ENCODE peak calls at places on chromosomes 6 and 20, in seven cellular contexts. G is OCI-LY7, T is HepG2, Z is cardiac muscle cell, K is choroid plexus epithelial cell, A is AG04449, O is Caco-2. E is an unnamed sample.

GRCh38 chr6:169251822-169252804 is 1.5 kb downstream of the THBS2 start:
- DNase-seq in G (no peak), T (no peak), Z (no peak), K (no peak), A (no peak), O (no peak), E (no peak)

GRCh38 chr6:33820243-33820642 is 16.4 kb upstream of the MLN start:
- DNase-seq in G (no peak), T (no peak), Z (no peak), K (no peak), A (no peak), O (no peak), E (no peak)

GRCh38 chr6:111871725-111872520 is 1.3 kb downstream of the FYN start:
- DNase-seq in G (peak), T (peak), Z (peak), K (peak), A (no peak), O (no peak), E (no peak)

GRCh38 chr20:60257671-60258070 is 299.4 kb downstream of the CDH26 start:
- DNase-seq in G (no peak), T (no peak), Z (no peak), K (no peak), A (no peak), O (no peak), E (no peak)

GRCh38 chr6:112337209-112337638 is 9.9 kb upstream of the RFPL4B start:
- DNase-seq in G (peak), T (peak), Z (peak), K (peak), A (peak), O (peak), E (peak)

GRCh38 chr6:111658445-111659154 is 52.9 kb upstream of the TRAF3IP2 start:
- DNase-seq in G (no peak), T (no peak), Z (peak), K (peak), A (no peak), O (no peak), E (no peak)

GRCh38 chr20:1907586-1907985 is 12.4 kb downstream of the SIRPA start:
- DNase-seq in G (no peak), T (no peak), Z (peak), K (no peak), A (no peak), O (no peak), E (peak)

GRCh38 chr6:26571592-26572296 is 25.0 kb upstream of the ABT1 start:
- DNase-seq in G (no peak), T (peak), Z (peak), K (peak), A (no peak), O (peak), E (peak)

GRCh38 chr20:32304121-32304520 is 26.7 kb downstream of the KIF3B start:
- DNase-seq in G (no peak), T (no peak), Z (no peak), K (no peak), A (no peak), O (no peak), E (no peak)

GRCh38 chr6:23533954-23534725 is 591.9 kb upstream of the NRSN1 start:
- DNase-seq in G (no peak), T (no peak), Z (peak), K (no peak), A (no peak), O (no peak), E (peak)

GRCh38 chr6:27617700-27618689 is 145.1 kb upstream of the ZNF184 start:
- DNase-seq in G (no peak), T (no peak), Z (peak), K (peak), A (no peak), O (peak), E (no peak)

GRCh38 chr20:64149809-64150560 is 14.3 kb upstream of the MYT1 start:
- DNase-seq in G (no peak), T (no peak), Z (no peak), K (no peak), A (no peak), O (peak), E (no peak)

GRCh38 chr6:146847426-146847825 is 248.7 kb downstream of the ADGB start:
- DNase-seq in G (no peak), T (no peak), Z (peak), K (peak), A (peak), O (no peak), E (no peak)

GRCh38 chr6:15453622-15454021 is 207.8 kb downstream of the JARID2 start:
- DNase-seq in G (no peak), T (no peak), Z (no peak), K (no peak), A (no peak), O (no peak), E (no peak)

GRCh38 chr6:148414836-148415235 is 72.2 kb downstream of the SASH1 start:
- DNase-seq in G (no peak), T (no peak), Z (peak), K (peak), A (peak), O (no peak), E (peak)

GRCh38 chr6:154683756-154684523 is 49.3 kb upstream of the SCAF8 start:
- DNase-seq in G (peak), T (no peak), Z (peak), K (peak), A (peak), O (no peak), E (no peak)

GRCh38 chr20:59933296-59933848 is at the start of gene SYCP2:
- DNase-seq in G (no peak), T (no peak), Z (peak), K (peak), A (no peak), O (peak), E (no peak)

GRCh38 chr6:138337076-138337475 is 40.6 kb upstream of the SMIM28 start:
- DNase-seq in G (no peak), T (no peak), Z (no peak), K (no peak), A (no peak), O (no peak), E (no peak)

GRCh38 chr20:33793011-33793931 is 17.9 kb upstream of the CHMP4B start:
- DNase-seq in G (no peak), T (peak), Z (peak), K (no peak), A (no peak), O (no peak), E (no peak)

GRCh38 chr6:97765480-97765879 is 482.5 kb upstream of the MMS22L start:
- DNase-seq in G (no peak), T (no peak), Z (peak), K (peak), A (peak), O (no peak), E (no peak)

GRCh38 chr6:42101186-42101657 is 41.2 kb downstream of the C6orf132 start:
- DNase-seq in G (no peak), T (peak), Z (peak), K (peak), A (no peak), O (no peak), E (no peak)

GRCh38 chr6:161829186-161829794 is 555.4 kb upstream of the AGPAT4 start:
- DNase-seq in G (no peak), T (no peak), Z (no peak), K (no peak), A (no peak), O (no peak), E (no peak)

GRCh38 chr20:37349517-37350491 is 3.9 kb downstream of the SRC start:
- DNase-seq in G (no peak), T (no peak), Z (peak), K (peak), A (no peak), O (peak), E (no peak)

GRCh38 chr6:132749111-132749510 is 8.6 kb downstream of the VNN2 start:
- DNase-seq in G (no peak), T (no peak), Z (peak), K (peak), A (no peak), O (no peak), E (no peak)

GRCh38 chr6:90537723-90538407 is 49.0 kb downstream of the MAP3K7 start:
- DNase-seq in G (peak), T (no peak), Z (peak), K (peak), A (no peak), O (no peak), E (no peak)

GRCh38 chr6:15907914-15908518 is 220.9 kb upstream of the MYLIP start:
- DNase-seq in G (no peak), T (no peak), Z (no peak), K (no peak), A (no peak), O (peak), E (no peak)

GRCh38 chr6:43334466-43335095 is 26.0 kb upstream of the CRIP3 start:
- DNase-seq in G (peak), T (peak), Z (peak), K (peak), A (peak), O (no peak), E (peak)

GRCh38 chr20:7161690-7162089 is 394.2 kb downstream of the BMP2 start:
- DNase-seq in G (peak), T (peak), Z (peak), K (peak), A (no peak), O (peak), E (no peak)
- TF ChIP-seq CTCF in G (peak), T (peak), Z (peak), K (peak), A (no peak), O (peak), E (peak)

GRCh38 chr20:20360464-20360863 is 7.4 kb upstream of the INSM1 start:
- DNase-seq in G (peak), T (peak), Z (peak), K (peak), A (peak), O (no peak), E (no peak)
- H3K4me3 ChIP-seq in G (no peak), T (no peak), Z (no peak), K (no peak), A (no peak), O (no peak), E (no peak)

DNA sequence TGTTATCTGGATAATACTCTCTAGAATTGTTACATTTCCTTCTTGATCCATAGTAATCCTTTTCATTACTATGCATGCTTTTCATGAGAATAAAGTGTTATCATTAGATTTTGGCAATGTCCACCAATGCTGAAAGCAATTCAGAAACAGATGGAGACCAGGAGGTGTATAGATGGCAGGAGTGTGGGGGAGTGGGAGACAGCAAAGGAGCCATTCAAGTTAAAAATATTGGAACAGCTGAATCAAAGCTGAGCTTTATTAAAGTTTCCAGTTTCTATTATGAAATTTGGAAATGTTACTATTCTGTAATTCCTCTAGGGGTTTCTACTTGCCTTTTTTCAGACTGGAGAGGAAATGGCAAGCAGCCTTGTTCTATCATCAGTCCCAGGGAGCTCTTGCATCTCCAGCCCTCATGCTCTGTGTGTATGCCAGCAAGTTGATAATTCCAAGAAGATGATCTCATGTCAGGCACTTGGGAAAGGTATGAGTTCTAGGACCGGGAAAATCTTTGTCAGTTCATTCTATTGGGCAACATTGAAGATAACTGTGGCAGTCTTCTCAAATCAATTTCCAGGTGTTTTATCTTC is 228.0 kb downstream of the CD109 start:
- DNase-seq in G (no peak), T (no peak), Z (peak), K (peak), A (no peak), O (no peak), E (no peak)
- TF ChIP-seq CTCF in G (no peak), T (no peak), Z (no peak), K (no peak), A (no peak), O (no peak), E (no peak)

GRCh38 chr6:78831492-78831891 is 35.9 kb upstream of the IRAK1BP1 start:
- DNase-seq in G (no peak), T (no peak), Z (peak), K (peak), A (no peak), O (no peak), E (no peak)
- H3K4me3 ChIP-seq in G (no peak), T (no peak), Z (no peak), K (no peak), A (no peak), O (no peak), E (no peak)

GRCh38 chr6:74756903-74757302 is 448.9 kb downstream of the COL12A1 start:
- DNase-seq in G (no peak), T (no peak), Z (no peak), K (no peak), A (no peak), O (no peak), E (no peak)

GRCh38 chr6:74755196-74755595 is 450.7 kb downstream of the COL12A1 start:
- DNase-seq in G (no peak), T (no peak), Z (no peak), K (no peak), A (no peak), O (no peak), E (no peak)

GRCh38 chr6:74752303-74752702 is 453.6 kb downstream of the COL12A1 start:
- DNase-seq in G (no peak), T (no peak), Z (no peak), K (no peak), A (no peak), O (no peak), E (no peak)

GRCh38 chr6:74755748-74756147 is 450.1 kb downstream of the COL12A1 start:
- DNase-seq in G (no peak), T (no peak), Z (peak), K (peak), A (no peak), O (no peak), E (no peak)

GRCh38 chr6:74753883-74754600 is 451.8 kb downstream of the COL12A1 start:
- DNase-seq in G (no peak), T (no peak), Z (no peak), K (no peak), A (no peak), O (no peak), E (no peak)
- TF ChIP-seq CTCF in G (no peak), T (no peak), Z (no peak), K (no peak), A (no peak), O (no peak), E (no peak)

GRCh38 chr6:3260772-3261517 is 2.2 kb downstream of the PSMG4 start:
- DNase-seq in G (no peak), T (no peak), Z (no peak), K (no peak), A (no peak), O (no peak), E (no peak)

GRCh38 chr6:3263091-3263490 is 4.3 kb downstream of the PSMG4 start:
- DNase-seq in G (no peak), T (no peak), Z (no peak), K (no peak), A (no peak), O (no peak), E (no peak)

GRCh38 chr6:3261921-3262320 is 3.2 kb downstream of the PSMG4 start:
- DNase-seq in G (no peak), T (no peak), Z (no peak), K (no peak), A (no peak), O (no peak), E (no peak)

GRCh38 chr6:3260296-3260695 is 1.5 kb downstream of the PSMG4 start:
- DNase-seq in G (no peak), T (no peak), Z (no peak), K (no peak), A (no peak), O (no peak), E (no peak)

GRCh38 chr6:3261518-3261820 is 2.7 kb downstream of the PSMG4 start:
- DNase-seq in G (no peak), T (no peak), Z (no peak), K (no peak), A (no peak), O (no peak), E (no peak)
- H3K4me3 ChIP-seq in G (no peak), T (no peak), Z (no peak), K (no peak), A (no peak), O (no peak), E (no peak)

DNA sequence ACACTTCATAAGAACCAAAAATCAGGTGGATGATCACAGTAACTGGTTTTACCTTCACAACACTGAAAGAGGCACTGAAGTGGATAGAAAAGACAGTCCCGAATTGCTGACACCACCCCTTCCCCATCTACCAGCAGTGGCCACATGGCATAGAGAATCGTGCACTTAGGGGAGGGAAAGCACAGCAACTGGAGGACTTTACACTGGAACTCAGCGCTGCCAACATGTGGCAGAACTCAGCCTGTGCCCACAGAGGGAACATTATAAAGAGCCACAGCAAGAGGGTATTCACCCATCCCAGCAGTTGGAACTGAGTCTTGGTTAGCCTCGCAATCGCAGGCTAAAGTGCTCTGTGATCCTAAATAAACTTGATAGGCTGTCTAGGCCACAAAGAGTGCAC is 6.5 kb upstream of the KIAA1586 start:
- DNase-seq in G (peak), T (no peak), Z (no peak), K (peak), A (no peak), O (no peak), E (no peak)
- TF ChIP-seq CTCF in G (peak), T (peak), Z (peak), K (peak), A (no peak), O (no peak), E (peak)

GRCh38 chr6:11969092-11969491 is 43.0 kb upstream of the HIVEP1 start:
- DNase-seq in G (no peak), T (no peak), Z (peak), K (peak), A (peak), O (no peak), E (no peak)
- H3K4me3 ChIP-seq in G (no peak), T (no peak), Z (no peak), K (no peak), A (no peak), O (no peak), E (no peak)

GRCh38 chr20:62828551-62829230 is 11.8 kb downstream of the COL9A3 start:
- DNase-seq in G (no peak), T (no peak), Z (no peak), K (no peak), A (no peak), O (no peak), E (no peak)
- TF ChIP-seq CTCF in G (no peak), T (no peak), Z (no peak), K (no peak), A (no peak), O (no peak), E (no peak)

E was measured in epithelial cell of proximal tubule.